ENCODE peak calls at places on chromosomes 13 and 19, in seven cellular contexts. F is iPS DF 6.9; C is esophagus squamous epithelium; K is PC-3; B is CD8-positive, alpha-beta T cell; L is tibial artery; T is fibroblast of lung. G is an unnamed sample. For H3K4me1, the result is how much of the 10 kb centered on the place peaks cover.

GRCh38 chr13:100302391-100302790 is 213.5 kb downstream of the PCCA start:
- DNase-seq in C (no peak), F (no peak), K (no peak), L (no peak), B (no peak), T (no peak), G (no peak)

GRCh38 chr13:29802621-29803020 is 47.8 kb downstream of the UBL3 start:
- DNase-seq in T (peak), C (no peak), F (no peak), L (no peak), B (no peak), K (no peak), G (no peak)

GRCh38 chr19:35454663-35455062 is 6.6 kb downstream of the FFAR2 start:
- DNase-seq in T (no peak), F (no peak), L (no peak), C (no peak), B (no peak), K (no peak), G (no peak)

GRCh38 chr19:18230941-18231734 is 4.9 kb upstream of the PDE4C start:
- DNase-seq in T (no peak), F (no peak), L (no peak), K (no peak), B (no peak), C (no peak), G (peak)

GRCh38 chr19:43572172-43572588 is 3.1 kb downstream of the XRCC1 start:
- DNase-seq in C (no peak), F (no peak), T (no peak), K (no peak), B (no peak), L (no peak), G (no peak)

GRCh38 chr13:87120476-87120875 is 550.7 kb upstream of the SLITRK5 start:
- DNase-seq in F (no peak), B (no peak), L (no peak), K (no peak), C (no peak), T (no peak), G (no peak)

GRCh38 chr19:11587302-11587972 is 9.8 kb upstream of the ZNF627 start:
- DNase-seq in F (no peak), T (peak), B (peak), K (peak), C (no peak), L (peak), G (peak)

GRCh38 chr19:55638864-55639359 is 1.9 kb upstream of the ZNF580 start:
- DNase-seq in C (no peak), F (no peak), L (no peak), B (peak), K (peak), T (peak), G (peak)

GRCh38 chr13:102626928-102627327 is 30.1 kb downstream of the TPP2 start:
- DNase-seq in B (no peak), T (no peak), K (no peak), L (no peak), C (no peak), F (no peak), G (no peak)

GRCh38 chr13:62387642-62388041 is 972.0 kb upstream of the PCDH20 start:
- DNase-seq in C (no peak), B (no peak), T (no peak), K (peak), F (no peak), L (no peak), G (no peak)

GRCh38 chr19:18330865-18331264 is 8.0 kb upstream of the LSM4 start:
- DNase-seq in K (no peak), F (no peak), T (no peak), B (no peak), C (no peak), L (no peak), G (no peak)

GRCh38 chr13:87403748-87404432 is 267.3 kb upstream of the SLITRK5 start:
- DNase-seq in L (no peak), B (no peak), C (no peak), F (no peak), K (no peak), T (no peak), G (no peak)

GRCh38 chr19:13861392-13861713 is 15.6 kb upstream of the NANOS3 start:
- DNase-seq in F (no peak), T (no peak), C (no peak), K (no peak), B (no peak), L (no peak), G (no peak)

GRCh38 chr19:1780272-1780957 is 27.1 kb downstream of the ONECUT3 start:
- DNase-seq in T (peak), C (no peak), B (no peak), L (no peak), F (no peak), K (peak), G (peak)

GRCh38 chr13:25570185-25570584 is 198.4 kb downstream of the ATP8A2 start:
- DNase-seq in B (no peak), T (no peak), K (no peak), L (no peak), F (no peak), C (no peak), G (no peak)

GRCh38 chr19:2888739-2889224 is 11.9 kb upstream of the ZNF57 start:
- DNase-seq in F (no peak), T (peak), L (peak), B (peak), C (no peak), K (no peak), G (no peak)

GRCh38 chr13:60647547-60647946 is 250.5 kb downstream of the TDRD3 start:
- DNase-seq in L (no peak), K (no peak), T (no peak), B (no peak), C (no peak), F (no peak), G (no peak)

GRCh38 chr13:46759861-46760260 is 37.1 kb downstream of the ESD start:
- DNase-seq in F (no peak), K (peak), B (no peak), L (no peak), C (no peak), T (no peak), G (no peak)

GRCh38 chr13:111219306-111219705 is 101.1 kb upstream of the TEX29 start:
- DNase-seq in B (no peak), C (no peak), F (no peak), K (no peak), T (peak), L (peak), G (no peak)
- H3K4me1 ChIP-seq in B (under half), C (under half), F (under half), K (under half), T (under half), L (under half), G (under half)

GRCh38 chr13:45448965-45449559 is 15.7 kb upstream of the COG3 start:
- DNase-seq in C (no peak), K (no peak), T (no peak), B (no peak), F (no peak), L (no peak), G (no peak)

GRCh38 chr13:45446181-45446580 is 18.6 kb upstream of the COG3 start:
- DNase-seq in B (no peak), C (no peak), K (no peak), L (no peak), F (no peak), T (peak), G (no peak)

GRCh38 chr13:45447050-45447661 is 17.6 kb upstream of the COG3 start:
- DNase-seq in C (no peak), T (no peak), B (no peak), K (no peak), F (no peak), L (no peak), G (no peak)

GRCh38 chr13:45441633-45442032 is 23.1 kb upstream of the COG3 start:
- DNase-seq in C (no peak), L (no peak), F (no peak), B (no peak), T (peak), K (peak), G (peak)

DNA sequence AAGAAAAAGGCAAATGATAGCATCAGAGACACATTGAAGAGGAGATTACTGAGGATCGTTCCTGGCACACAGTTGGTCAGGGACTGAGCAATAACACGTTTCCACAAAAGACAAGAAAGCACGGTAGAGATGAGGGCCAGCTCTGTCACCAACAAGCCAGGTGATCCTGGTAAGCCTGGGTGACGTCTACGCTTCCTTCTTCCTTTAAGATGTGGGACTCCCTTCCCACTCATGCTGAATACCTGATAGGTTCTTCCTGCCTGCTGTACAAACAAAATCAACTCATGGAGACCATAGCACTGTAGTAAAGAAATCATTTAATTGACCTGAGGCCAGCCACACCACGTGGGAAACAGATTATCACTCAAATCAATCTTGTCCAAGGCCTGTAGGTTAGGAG is 19.7 kb upstream of the COG3 start:
- DNase-seq in C (no peak), T (no peak), B (no peak), L (no peak), K (no peak), F (no peak), G (no peak)
- H3K4me1 ChIP-seq in C (under half), T (under half), B (under half), L (under half), K (under half), F (under half), G (under half)

DNA sequence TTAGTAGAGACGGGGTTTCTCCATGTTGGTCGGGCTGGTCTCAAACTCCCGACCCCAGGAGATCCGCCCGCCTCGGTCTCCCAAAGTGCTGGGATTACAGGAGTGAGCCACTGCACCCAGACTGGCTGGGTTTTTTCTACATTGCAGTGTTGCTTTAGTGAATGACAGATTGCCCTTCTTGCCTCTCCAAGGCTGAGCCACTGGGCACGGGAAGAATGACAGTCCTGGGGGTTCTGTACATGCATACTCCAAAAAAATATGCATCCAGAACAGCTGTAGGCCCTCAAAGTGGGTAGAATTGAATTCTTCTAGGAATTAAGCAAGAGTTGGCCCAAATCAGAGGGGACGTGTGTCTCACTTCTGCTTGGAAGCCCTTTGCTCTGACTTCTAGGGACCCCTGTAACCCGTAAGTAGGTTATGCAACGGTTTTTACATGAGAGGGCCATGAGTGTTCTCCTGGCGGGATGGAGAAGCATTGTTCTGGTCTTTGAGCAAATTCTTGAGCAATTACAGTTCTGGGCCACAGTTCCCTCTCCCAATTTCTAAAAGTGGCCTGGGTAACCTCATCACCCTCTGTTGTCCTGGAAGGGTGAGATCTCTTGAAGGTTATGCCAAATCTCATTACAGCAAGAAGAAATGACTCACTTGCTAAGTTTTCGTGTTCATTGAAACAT is 3.6 kb downstream of the ACTN4 start:
- DNase-seq in T (peak), C (no peak), K (peak), B (no peak), F (no peak), L (peak), G (peak)
- H3K4me1 ChIP-seq in T (under half), C (half or more), K (half or more), B (under half), F (under half), L (half or more), G (half or more)

DNA sequence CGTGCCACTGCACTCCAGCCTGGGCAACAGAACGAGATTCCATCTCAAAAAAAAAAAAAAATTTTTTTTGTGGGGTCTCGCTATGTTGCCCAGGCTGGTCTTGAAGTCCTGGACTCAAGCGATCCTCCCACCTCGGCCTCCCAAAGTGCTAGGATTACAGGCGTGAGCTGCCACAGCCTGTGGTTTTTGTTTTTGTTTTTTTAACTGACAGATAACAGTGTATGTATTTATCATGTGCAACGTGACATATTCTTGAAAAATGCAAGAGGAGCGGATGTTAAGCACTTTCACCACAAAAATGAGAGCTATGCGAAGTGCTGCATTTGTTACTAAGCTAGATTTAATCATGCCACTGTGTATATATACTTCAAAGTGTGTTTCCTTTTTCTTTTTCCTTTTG is 49.0 kb downstream of the ARHGEF18 start:
- DNase-seq in L (no peak), C (no peak), B (no peak), F (no peak), T (peak), K (peak), G (no peak)
- H3K4me1 ChIP-seq in L (under half), C (under half), B (under half), F (under half), T (under half), K (under half), G (half or more)

GRCh38 chr13:113528101-113528797 is 37.7 kb upstream of the DCUN1D2 start:
- DNase-seq in F (no peak), C (no peak), T (no peak), B (no peak), L (no peak), K (no peak), G (no peak)

GRCh38 chr13:113527272-113527958 is 36.9 kb upstream of the DCUN1D2 start:
- DNase-seq in C (no peak), T (no peak), K (no peak), L (no peak), B (no peak), F (no peak), G (no peak)

GRCh38 chr13:113531041-113531873 is 40.7 kb upstream of the DCUN1D2 start:
- DNase-seq in K (no peak), F (no peak), C (no peak), L (no peak), B (no peak), T (no peak), G (no peak)

GRCh38 chr13:113526466-113527220 is 36.1 kb upstream of the DCUN1D2 start:
- DNase-seq in F (no peak), B (no peak), T (no peak), C (no peak), K (no peak), L (no peak), G (no peak)

GRCh38 chr13:113528798-113529180 is 38.3 kb upstream of the DCUN1D2 start:
- DNase-seq in K (no peak), T (no peak), B (no peak), L (no peak), F (no peak), C (no peak), G (no peak)
- H3K4me1 ChIP-seq in K (under half), T (under half), B (under half), L (under half), F (under half), C (under half), G (under half)

GRCh38 chr19:46722004-46722380 is 5.1 kb upstream of the PRKD2 start:
- DNase-seq in L (no peak), B (no peak), C (no peak), K (no peak), T (peak), F (no peak), G (no peak)
- H3K4me1 ChIP-seq in L (under half), B (under half), C (under half), K (under half), T (under half), F (under half), G (under half)

GRCh38 chr19:41321600-41322270 is 11.8 kb downstream of the CCDC97 start:
- DNase-seq in B (no peak), F (no peak), L (no peak), C (no peak), T (peak), K (peak), G (peak)

GRCh38 chr19:41321204-41321599 is 11.2 kb downstream of the CCDC97 start:
- DNase-seq in F (no peak), K (no peak), B (no peak), T (no peak), L (no peak), C (no peak), G (no peak)

GRCh38 chr19:41323430-41324125 is 13.6 kb downstream of the CCDC97 start:
- DNase-seq in C (no peak), F (no peak), L (peak), T (peak), K (peak), B (no peak), G (peak)

GRCh38 chr19:41323023-41323422 is 13.1 kb downstream of the CCDC97 start:
- DNase-seq in T (peak), F (no peak), C (no peak), L (no peak), K (no peak), B (no peak), G (no peak)

DNA sequence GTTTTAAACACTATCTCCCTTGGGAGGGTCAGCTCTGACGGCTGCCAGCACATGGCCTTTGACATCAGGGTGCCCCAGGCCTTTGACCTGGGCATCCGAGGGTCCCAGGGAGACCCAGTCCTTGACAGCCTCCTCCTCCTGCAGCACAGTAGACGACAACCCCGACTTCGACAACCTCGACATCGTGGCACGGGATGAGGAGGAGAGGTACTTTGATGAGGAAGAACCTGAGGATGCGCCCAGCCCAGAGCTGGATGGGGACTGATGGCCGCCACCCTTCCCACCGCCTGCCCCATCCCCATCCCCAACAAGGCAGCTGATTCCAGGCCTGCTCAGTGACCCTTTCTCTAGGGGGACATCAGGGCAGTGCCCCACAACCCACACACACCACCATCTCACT is 12.5 kb downstream of the CCDC97 start:
- DNase-seq in C (no peak), L (no peak), F (no peak), K (no peak), T (no peak), B (no peak), G (no peak)
- H3K4me1 ChIP-seq in C (half or more), L (half or more), F (under half), K (half or more), T (half or more), B (under half), G (half or more)

G was measured in A549.